ENCODE peak calls at places on chromosomes 16 and 17, in seven cellular contexts. O is left ventricle myocardium inferior, E is lower lobe of right lung, B is A549, N is K562, F is tibial artery, Z is cardiac fibroblast. G is an unnamed sample.

GRCh38 chr17:63700528-63701441 is 860 bp upstream of the LIMD2 start:
- DNase-seq in O (peak; percentile 69), E (peak; percentile 67), B (no peak), N (no peak), F (peak; percentile 85), Z (peak; percentile 41), G (no peak)

GRCh38 chr16:77043076-77043475 is 147.9 kb upstream of the MON1B start:
- DNase-seq in O (no peak), E (no peak), B (peak; percentile 14), N (peak; percentile 7), F (no peak), Z (peak; percentile 46), G (peak; percentile 39)

GRCh38 chr17:59856859-59857794 is 35.6 kb downstream of the TUBD1 start:
- DNase-seq in O (no peak), E (no peak), B (no peak), N (no peak), F (no peak), Z (no peak), G (no peak)

GRCh38 chr16:19555938-19556778 is 655 bp downstream of the VPS35L start:
- DNase-seq in O (no peak), E (no peak), B (peak; percentile 41), N (peak; percentile 85), F (no peak), Z (peak; percentile 61), G (peak; percentile 82)

GRCh38 chr17:78239489-78239931 is 8.1 kb downstream of the TMEM235 start:
- DNase-seq in O (no peak), E (no peak), B (no peak), N (peak; percentile 74), F (no peak), Z (no peak), G (no peak)

GRCh38 chr17:57557363-57557762 is 187.7 kb downstream of the CCDC182 start:
- DNase-seq in O (no peak), E (no peak), B (no peak), N (no peak), F (no peak), Z (no peak), G (no peak)

GRCh38 chr16:14539156-14539555 is 90.9 kb downstream of the PARN start:
- DNase-seq in O (no peak), E (no peak), B (no peak), N (no peak), F (no peak), Z (no peak), G (no peak)

GRCh38 chr17:11627301-11627700 is 29.0 kb downstream of the DNAH9 start:
- DNase-seq in O (no peak), E (no peak), B (no peak), N (no peak), F (no peak), Z (no peak), G (no peak)

GRCh38 chr17:35766903-35767510 is 6.3 kb downstream of the C17orf50 start:
- DNase-seq in O (no peak), E (no peak), B (peak; percentile 85), N (peak; percentile 33), F (no peak), Z (peak; percentile 68), G (no peak)

GRCh38 chr17:60039509-60040442 is 38.9 kb downstream of the HEATR6 start:
- DNase-seq in O (no peak), E (no peak), B (no peak), N (peak; percentile 47), F (no peak), Z (no peak), G (no peak)

GRCh38 chr17:82283208-82283749 is 9.8 kb upstream of the CSNK1D start:
- DNase-seq in O (no peak), E (no peak), B (peak; percentile 69), N (no peak), F (no peak), Z (peak; percentile 87), G (no peak)

GRCh38 chr16:3584412-3584811 is 7.2 kb upstream of the NLRC3 start:
- DNase-seq in O (no peak), E (no peak), B (no peak), N (no peak), F (no peak), Z (no peak), G (no peak)

GRCh38 chr16:89484923-89485679 is 5.3 kb downstream of the ANKRD11 start:
- DNase-seq in O (no peak), E (no peak), B (no peak), N (no peak), F (no peak), Z (no peak), G (no peak)
- H3K4me3 ChIP-seq in O (no peak overlapping the region), E (no peak overlapping the region), B (no peak overlapping the region), N (no peak overlapping the region), F (no peak overlapping the region), Z (no peak overlapping the region), G (no peak overlapping the region)

GRCh38 chr17:38657824-38658740 is 16.7 kb downstream of the EPOP start:
- DNase-seq in O (no peak), E (no peak), B (no peak), N (no peak), F (peak; percentile 51), Z (no peak), G (no peak)
- H3K4me3 ChIP-seq in O (no peak overlapping the region), E (no peak overlapping the region), B (no peak overlapping the region), N (no peak overlapping the region), F (no peak overlapping the region), Z (no peak overlapping the region), G (no peak overlapping the region)

GRCh38 chr17:40430272-40431230 is 12.7 kb upstream of the IGFBP4 start:
- DNase-seq in O (no peak), E (no peak), B (no peak), N (no peak), F (peak; percentile 40), Z (no peak), G (no peak)
- H3K4me3 ChIP-seq in O (no peak overlapping the region), E (no peak overlapping the region), B (no peak overlapping the region), N (no peak overlapping the region), F (no peak overlapping the region), Z (no peak overlapping the region), G (no peak overlapping the region)

GRCh38 chr17:32124985-32125847 is 17.1 kb upstream of the RHOT1 start:
- DNase-seq in O (no peak), E (no peak), B (peak; percentile 35), N (no peak), F (no peak), Z (no peak), G (no peak)

GRCh38 chr17:32127156-32127897 is 15.0 kb upstream of the RHOT1 start:
- DNase-seq in O (peak; percentile 85), E (peak; percentile 93), B (peak; percentile 87), N (peak; percentile 80), F (peak; percentile 89), Z (peak; percentile 71), G (peak; percentile 63)

GRCh38 chr17:32126325-32126724 is 16.0 kb upstream of the RHOT1 start:
- DNase-seq in O (no peak), E (no peak), B (no peak), N (no peak), F (no peak), Z (no peak), G (no peak)

GRCh38 chr17:32125848-32126153 is 16.5 kb upstream of the RHOT1 start:
- DNase-seq in O (no peak), E (no peak), B (no peak), N (no peak), F (no peak), Z (no peak), G (no peak)

GRCh38 chr17:32126746-32127145 is 15.6 kb upstream of the RHOT1 start:
- DNase-seq in O (no peak), E (no peak), B (no peak), N (no peak), F (no peak), Z (no peak), G (no peak)
- H3K4me3 ChIP-seq in O (peak overlapping the region; percentile 76), E (peak overlapping the region; percentile 69), B (peak overlapping the region; percentile 52), N (no peak overlapping the region), F (peak overlapping the region; percentile 68), Z (no peak overlapping the region), G (peak overlapping the region; percentile 79)

DNA sequence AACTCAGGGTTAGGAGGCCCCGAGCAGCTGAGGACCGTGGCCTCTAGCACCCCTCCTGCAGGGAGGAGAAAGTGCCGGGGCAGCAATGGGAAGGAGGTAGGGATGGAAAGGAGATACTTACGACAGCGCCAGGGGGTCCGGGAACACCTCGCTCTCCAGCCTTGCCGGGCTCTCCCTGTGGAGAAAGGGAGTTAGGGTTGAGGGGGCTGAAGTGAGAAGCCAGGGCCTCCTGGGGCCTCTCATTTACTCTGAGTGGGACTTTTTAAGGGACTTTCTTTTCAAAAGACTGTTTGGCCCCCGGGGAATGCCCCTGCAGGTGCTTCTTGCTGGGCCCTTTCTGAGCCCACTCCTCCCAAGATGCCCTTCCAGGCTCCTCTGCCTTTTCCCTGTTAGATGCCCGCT is 8.6 kb downstream of the COL1A1 start:
- DNase-seq in O (no peak), E (no peak), B (no peak), N (no peak), F (no peak), Z (no peak), G (no peak)
- H3K4me3 ChIP-seq in O (no peak overlapping the region), E (no peak overlapping the region), B (no peak overlapping the region), N (no peak overlapping the region), F (no peak overlapping the region), Z (no peak overlapping the region), G (no peak overlapping the region)

GRCh38 chr16:28042856-28043255 is 20.7 kb downstream of the GSG1L start:
- DNase-seq in O (no peak), E (no peak), B (no peak), N (no peak), F (no peak), Z (peak; percentile 6), G (no peak)
- H3K4me3 ChIP-seq in O (no peak overlapping the region), E (no peak overlapping the region), B (no peak overlapping the region), N (no peak overlapping the region), F (peak overlapping the region; percentile 4), Z (no peak overlapping the region), G (no peak overlapping the region)

GRCh38 chr17:10096556-10096955 is 101.8 kb downstream of the GAS7 start:
- DNase-seq in O (no peak), E (no peak), B (no peak), N (no peak), F (no peak), Z (no peak), G (no peak)
- H3K4me3 ChIP-seq in O (no peak overlapping the region), E (no peak overlapping the region), B (no peak overlapping the region), N (no peak overlapping the region), F (no peak overlapping the region), Z (no peak overlapping the region), G (no peak overlapping the region)